ENCODE peak calls at places on chromosomes 4 and X, in seven cellular contexts. R is A549, K is SK-N-SH, F is HCT116, P is HL-60, H is K562, T is HepG2. O is an unnamed sample.

GRCh38 chr4:189143255-189143654 is 797.4 kb upstream of the FRG1 start:
- DNase-seq in R (peak), K (no peak), F (peak), P (no peak), H (no peak), T (no peak), O (no peak)

GRCh38 chrX:24371391-24371972 is 11.0 kb downstream of the SUPT20HL1 start:
- DNase-seq in R (peak), K (peak), F (peak), P (peak), H (peak), T (peak), O (peak)

GRCh38 chr4:11468901-11469300 is 40.2 kb upstream of the HS3ST1 start:
- DNase-seq in R (no peak), K (no peak), F (no peak), P (no peak), H (no peak), T (no peak), O (no peak)

GRCh38 chrX:134191276-134191675 is 45.7 kb upstream of the CCDC160 start:
- DNase-seq in R (no peak), K (no peak), F (no peak), P (no peak), H (no peak), T (no peak), O (no peak)

GRCh38 chrX:9510366-9510765 is 45.5 kb downstream of the TBL1X start:
- DNase-seq in R (no peak), K (no peak), F (no peak), P (no peak), H (no peak), T (no peak), O (no peak)

GRCh38 chr4:153335665-153336064 is 8.8 kb upstream of the MND1 start:
- DNase-seq in R (no peak), K (no peak), F (no peak), P (no peak), H (no peak), T (no peak), O (no peak)

GRCh38 chr4:3384771-3385701 is 56.7 kb upstream of the HGFAC start:
- DNase-seq in R (no peak), K (no peak), F (no peak), P (peak), H (no peak), T (peak), O (no peak)

GRCh38 chr4:92387459-92388069 is 83.8 kb downstream of the GRID2 start:
- DNase-seq in R (peak), K (peak), F (peak), P (no peak), H (no peak), T (peak), O (peak)

GRCh38 chr4:145218251-145218650 is 37.9 kb upstream of the OTUD4 start:
- DNase-seq in R (no peak), K (no peak), F (no peak), P (no peak), H (no peak), T (no peak), O (peak)

GRCh38 chrX:33014949-33015348 is 196.4 kb downstream of the DMD start:
- DNase-seq in R (no peak), K (no peak), F (no peak), P (no peak), H (no peak), T (no peak), O (no peak)

GRCh38 chr4:1792158-1792831 is 798 bp upstream of the FGFR3 start:
- DNase-seq in R (no peak), K (no peak), F (no peak), P (no peak), H (no peak), T (no peak), O (no peak)

GRCh38 chr4:477686-478085 is 21.3 kb downstream of the ZNF721 start:
- DNase-seq in R (no peak), K (no peak), F (no peak), P (no peak), H (no peak), T (no peak), O (no peak)

GRCh38 chr4:70399319-70399718 is 1.6 kb downstream of the OPRPN start:
- DNase-seq in R (no peak), K (no peak), F (no peak), P (no peak), H (no peak), T (no peak), O (no peak)

GRCh38 chrX:120271218-120271617 is 20.6 kb downstream of the ZBTB33 start:
- DNase-seq in R (no peak), K (peak), F (no peak), P (no peak), H (no peak), T (no peak), O (no peak)

GRCh38 chrX:138711399-138712347 is at the start of gene FGF13:
- DNase-seq in R (peak), K (peak), F (no peak), P (no peak), H (no peak), T (peak), O (no peak)

GRCh38 chr4:73631565-73632226 is 11.5 kb upstream of the RASSF6 start:
- DNase-seq in R (no peak), K (no peak), F (no peak), P (no peak), H (no peak), T (no peak), O (no peak)

GRCh38 chr4:178136736-178137345 is 694.6 kb upstream of the AGA start:
- DNase-seq in R (no peak), K (no peak), F (no peak), P (no peak), H (no peak), T (no peak), O (no peak)

GRCh38 chrX:40465735-40466551 is 114.8 kb upstream of the ATP6AP2 start:
- DNase-seq in R (no peak), K (no peak), F (no peak), P (no peak), H (peak), T (no peak), O (no peak)

GRCh38 chrX:34656842-34657780 is at the start of gene TMEM47:
- DNase-seq in R (peak), K (peak), F (no peak), P (no peak), H (peak), T (no peak), O (no peak)

GRCh38 chr4:15899511-15899910 is 39.0 kb downstream of the FGFBP1 start:
- DNase-seq in R (no peak), K (no peak), F (no peak), P (no peak), H (no peak), T (no peak), O (no peak)

GRCh38 chr4:177505171-177505615 is 63.0 kb upstream of the AGA start:
- DNase-seq in R (no peak), K (no peak), F (no peak), P (no peak), H (peak), T (no peak), O (no peak)

GRCh38 chr4:20351360-20352171 is 99.9 kb downstream of the SLIT2 start:
- DNase-seq in R (no peak), K (no peak), F (no peak), P (no peak), H (no peak), T (no peak), O (no peak)

GRCh38 chr4:1305261-1305711 is 15.6 kb downstream of the MAEA start:
- DNase-seq in R (no peak), K (no peak), F (peak), P (no peak), H (no peak), T (peak), O (no peak)

GRCh38 chrX:130013661-130014060 is 31.2 kb downstream of the BCORL1 start:
- DNase-seq in R (no peak), K (no peak), F (no peak), P (no peak), H (no peak), T (no peak), O (no peak)

DNA sequence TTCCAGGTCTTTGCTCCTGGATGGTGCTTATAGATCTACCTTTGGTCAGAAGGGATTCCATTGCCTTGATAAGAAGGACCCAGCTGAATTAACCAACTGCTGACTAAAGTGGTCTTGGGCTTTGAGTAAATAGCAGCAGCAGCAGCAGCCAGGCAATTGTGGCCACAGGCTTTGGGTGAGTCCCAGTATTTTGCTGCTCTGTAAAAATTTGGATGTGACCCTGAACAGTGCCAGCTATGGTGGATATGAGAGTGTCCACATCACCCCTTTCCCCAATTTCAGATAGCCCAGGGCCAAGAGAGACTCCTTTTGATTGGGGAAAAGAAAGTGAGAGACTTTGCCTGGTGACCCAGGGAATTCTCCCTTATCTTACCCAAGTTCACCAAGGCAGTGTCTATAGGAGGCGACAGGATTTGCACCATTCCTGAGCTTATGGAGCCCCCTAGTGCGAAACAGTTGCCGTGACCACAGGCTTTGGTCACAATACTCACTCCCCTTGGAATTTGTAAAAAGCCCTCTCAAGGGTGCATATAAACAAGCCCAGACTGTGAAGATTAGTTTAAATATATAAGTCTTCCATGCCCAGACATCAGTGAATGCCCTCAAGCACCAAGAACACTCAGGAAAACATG is 518.0 kb downstream of the TMA16 start:
- DNase-seq in R (peak), K (peak), F (peak), P (no peak), H (no peak), T (peak), O (no peak)
- TF ChIP-seq REST in R (no peak), K (no peak), F (no peak), P (no peak), H (no peak), T (no peak), O (no peak)

GRCh38 chr4:181905708-181906107 is 337.5 kb upstream of the TENM3 start:
- DNase-seq in R (no peak), K (no peak), F (no peak), P (no peak), H (no peak), T (no peak), O (no peak)

GRCh38 chr4:181908168-181908567 is 335.0 kb upstream of the TENM3 start:
- DNase-seq in R (no peak), K (no peak), F (no peak), P (no peak), H (no peak), T (no peak), O (no peak)

GRCh38 chr4:181909368-181909767 is 333.8 kb upstream of the TENM3 start:
- DNase-seq in R (no peak), K (no peak), F (no peak), P (no peak), H (no peak), T (no peak), O (no peak)

GRCh38 chr4:181911420-181911819 is 331.8 kb upstream of the TENM3 start:
- DNase-seq in R (no peak), K (no peak), F (no peak), P (no peak), H (no peak), T (no peak), O (no peak)
- TF ChIP-seq REST in R (no peak), K (no peak), F (no peak), P (no peak), H (no peak), T (no peak), O (no peak)

DNA sequence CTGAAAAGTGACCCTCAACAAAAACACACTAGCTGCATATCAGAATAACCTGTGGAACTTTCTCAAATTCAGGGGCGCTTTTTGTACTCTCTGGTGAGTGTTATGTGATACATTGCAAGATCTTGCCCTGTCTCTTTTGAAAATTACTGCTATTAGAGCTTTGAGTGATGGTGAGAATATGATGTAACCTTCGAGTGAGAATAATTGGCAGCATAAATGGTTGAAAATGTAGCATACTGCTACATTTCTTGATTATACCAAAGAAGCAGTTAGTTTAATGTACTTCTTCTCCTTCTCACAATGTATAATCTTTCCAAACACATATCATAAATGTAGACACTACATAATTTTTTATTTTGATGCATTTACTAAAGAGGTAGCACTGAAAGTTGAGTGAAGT is 882.9 kb downstream of the FSTL5 start:
- DNase-seq in R (no peak), K (no peak), F (no peak), P (no peak), H (no peak), T (no peak), O (no peak)
- TF ChIP-seq REST in R (no peak), K (no peak), F (no peak), P (no peak), H (no peak), T (no peak), O (no peak)

DNA sequence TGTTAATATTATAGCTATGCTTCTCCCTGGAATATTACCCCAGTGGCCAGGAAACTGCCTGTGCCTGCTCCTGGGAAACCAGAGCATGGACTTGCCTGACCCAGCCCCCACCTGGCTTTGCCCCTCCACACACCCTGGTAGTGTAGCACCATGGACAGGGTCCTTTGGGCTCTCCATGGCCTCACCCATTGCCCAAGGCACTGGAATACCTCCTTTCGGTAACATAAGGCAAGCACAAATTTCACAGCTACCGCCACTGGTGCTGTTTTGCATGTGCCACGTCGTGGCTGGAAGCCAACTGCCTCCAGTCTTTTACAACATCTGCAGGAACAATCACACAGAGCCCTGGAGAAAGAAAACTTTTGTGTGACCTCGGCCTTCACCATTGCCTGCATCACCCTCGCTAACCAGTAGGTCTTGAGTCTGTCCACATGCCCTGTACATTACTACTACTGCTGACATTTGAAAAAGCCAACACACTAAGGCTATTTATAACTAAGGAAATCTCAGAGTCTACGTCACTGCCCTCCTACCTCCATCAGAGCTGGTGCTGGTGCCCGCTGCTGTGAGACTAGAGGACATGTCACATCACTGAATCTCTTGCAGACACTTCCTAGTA is 47.7 kb downstream of the HPGD start:
- DNase-seq in R (no peak), K (no peak), F (no peak), P (no peak), H (no peak), T (no peak), O (no peak)
- TF ChIP-seq REST in R (peak), K (peak), F (peak), P (peak), H (no peak), T (peak), O (peak)

DNA sequence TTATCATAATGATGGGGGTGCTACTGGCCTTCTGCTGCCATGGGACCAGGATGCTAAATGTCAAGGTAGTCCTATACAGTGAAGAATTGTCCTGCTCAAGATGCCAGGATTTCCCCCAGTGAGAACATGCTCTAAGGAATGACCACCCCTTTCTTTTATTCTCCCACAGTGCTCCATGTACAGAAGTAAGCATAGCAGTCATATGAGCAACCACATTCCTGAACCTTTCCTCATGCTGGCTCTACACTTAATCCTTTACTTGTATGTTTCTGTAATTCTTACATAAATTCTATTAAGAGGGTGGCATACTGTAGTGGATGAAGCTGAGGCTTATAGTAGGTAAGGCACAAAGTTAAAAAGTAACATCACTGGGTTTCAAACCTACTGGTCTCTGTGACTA is 20.2 kb downstream of the CYP2U1 start:
- DNase-seq in R (no peak), K (no peak), F (no peak), P (no peak), H (no peak), T (no peak), O (no peak)
- TF ChIP-seq REST in R (no peak), K (no peak), F (no peak), P (no peak), H (no peak), T (no peak), O (no peak)

GRCh38 chr4:89000844-89001360 is 56.1 kb downstream of the FAM13A start:
- DNase-seq in R (peak), K (peak), F (no peak), P (no peak), H (no peak), T (peak), O (no peak)
- TF ChIP-seq REST in R (no peak), K (no peak), F (no peak), P (no peak), H (no peak), T (no peak), O (no peak)

DNA sequence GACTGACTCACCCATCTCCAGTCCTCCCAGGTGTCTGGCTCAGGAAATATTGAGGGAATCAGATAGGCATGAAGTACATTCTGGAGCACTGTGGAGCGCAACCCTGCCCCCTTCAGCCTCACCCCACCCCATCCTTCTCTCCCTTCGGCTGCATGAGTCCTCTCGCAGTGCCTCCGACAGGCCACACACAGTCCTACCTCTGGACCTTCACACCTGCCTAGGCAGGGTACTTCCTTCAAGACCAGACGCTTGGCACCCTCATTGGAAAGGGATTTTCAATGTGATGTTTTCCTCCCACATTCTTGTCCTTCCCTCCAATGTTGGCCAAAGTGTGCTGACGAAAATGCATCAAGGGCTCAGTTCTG is 26.8 kb upstream of the PPP2R2C start:
- DNase-seq in R (no peak), K (no peak), F (no peak), P (no peak), H (no peak), T (no peak), O (no peak)
- TF ChIP-seq REST in R (no peak), K (no peak), F (no peak), P (no peak), H (no peak), T (no peak), O (no peak)